ENCODE peak calls at places on chromosomes 3 and 15, in eight cellular contexts. S is A549, U is ovary, G is PC-3, W is body of pancreas, D is MM.1S, X is coronary artery, B is heart left ventricle. E is an unnamed sample.

GRCh38 chr15:99953886-99954285 is 220.6 kb upstream of the LYSMD4 start:
- DNase-seq in S (no peak), U (no peak), G (no peak), W (no peak), D (no peak), X (peak; percentile 40), B (no peak), E (no peak)

GRCh38 chr3:71050521-71051258 is 532.8 kb downstream of the FOXP1 start:
- DNase-seq in S (no peak), U (no peak), G (peak; percentile 50), W (no peak), D (no peak), X (no peak), B (no peak), E (no peak)

GRCh38 chr3:58529516-58530353 is 7.3 kb downstream of the ACOX2 start:
- DNase-seq in S (no peak), U (no peak), G (peak; percentile 38), W (no peak), D (no peak), X (no peak), B (no peak), E (no peak)

GRCh38 chr3:196287066-196287404 is 491 bp downstream of the PCYT1A start:
- DNase-seq in S (peak; percentile 7), U (peak; percentile 51), G (peak; percentile 31), W (peak; percentile 30), D (peak; percentile 34), X (no peak), B (peak; percentile 39), E (no peak)

GRCh38 chr15:83653639-83654378 is at the start of gene ADAMTSL3:
- DNase-seq in S (peak; percentile 43), U (peak; percentile 78), G (peak; percentile 74), W (peak; percentile 88), D (no peak), X (no peak), B (peak; percentile 88), E (no peak)

GRCh38 chr15:85582719-85583089 is 202.3 kb downstream of the AKAP13 start:
- DNase-seq in S (no peak), U (peak; percentile 58), G (no peak), W (peak; percentile 81), D (no peak), X (no peak), B (peak; percentile 80), E (no peak)

GRCh38 chr15:99707481-99708270 is 25.6 kb downstream of the LYSMD4 start:
- DNase-seq in S (no peak), U (no peak), G (peak; percentile 37), W (no peak), D (peak; percentile 77), X (no peak), B (no peak), E (peak; percentile 26)

GRCh38 chr3:110521019-110521418 is 550.6 kb upstream of the NECTIN3 start:
- DNase-seq in S (peak; percentile 1), U (no peak), G (peak; percentile 94), W (no peak), D (no peak), X (no peak), B (no peak), E (peak; percentile 27)

GRCh38 chr3:140501054-140501769 is 176.7 kb upstream of the TRIM42 start:
- DNase-seq in S (no peak), U (no peak), G (no peak), W (peak; percentile 12), D (no peak), X (no peak), B (no peak), E (no peak)

GRCh38 chr3:53715815-53716483 is 130.3 kb downstream of the CHDH start:
- DNase-seq in S (no peak), U (no peak), G (no peak), W (no peak), D (no peak), X (no peak), B (no peak), E (no peak)

GRCh38 chr3:63251499-63251898 is 26.6 kb upstream of the SYNPR start:
- DNase-seq in S (no peak), U (no peak), G (no peak), W (no peak), D (no peak), X (no peak), B (no peak), E (no peak)

GRCh38 chr3:13518516-13519351 is 30.2 kb upstream of the FBLN2 start:
- DNase-seq in S (no peak), U (no peak), G (no peak), W (peak; percentile 36), D (no peak), X (no peak), B (peak; percentile 93), E (no peak)

GRCh38 chr15:34240537-34240936 is 15.7 kb downstream of the EMC4 start:
- DNase-seq in S (no peak), U (no peak), G (no peak), W (no peak), D (no peak), X (no peak), B (no peak), E (no peak)
- H3K27ac ChIP-seq in S (no peak overlapping the region), U (no peak overlapping the region), G (peak overlapping the region; percentile 98), W (no peak overlapping the region), D (no peak overlapping the region), X (no peak overlapping the region), B (no peak overlapping the region), E (peak overlapping the region; percentile 99)

GRCh38 chr15:45253330-45253729 is 1.3 kb downstream of the SLC28A2 start:
- DNase-seq in S (no peak), U (no peak), G (peak; percentile 16), W (no peak), D (no peak), X (no peak), B (no peak), E (no peak)

GRCh38 chr15:45251888-45252287 is at the start of gene SLC28A2:
- DNase-seq in S (no peak), U (no peak), G (no peak), W (no peak), D (no peak), X (no peak), B (no peak), E (no peak)

GRCh38 chr15:45249125-45249780 is 2.8 kb upstream of the SLC28A2 start:
- DNase-seq in S (no peak), U (no peak), G (peak; percentile 18), W (no peak), D (no peak), X (no peak), B (no peak), E (no peak)

DNA sequence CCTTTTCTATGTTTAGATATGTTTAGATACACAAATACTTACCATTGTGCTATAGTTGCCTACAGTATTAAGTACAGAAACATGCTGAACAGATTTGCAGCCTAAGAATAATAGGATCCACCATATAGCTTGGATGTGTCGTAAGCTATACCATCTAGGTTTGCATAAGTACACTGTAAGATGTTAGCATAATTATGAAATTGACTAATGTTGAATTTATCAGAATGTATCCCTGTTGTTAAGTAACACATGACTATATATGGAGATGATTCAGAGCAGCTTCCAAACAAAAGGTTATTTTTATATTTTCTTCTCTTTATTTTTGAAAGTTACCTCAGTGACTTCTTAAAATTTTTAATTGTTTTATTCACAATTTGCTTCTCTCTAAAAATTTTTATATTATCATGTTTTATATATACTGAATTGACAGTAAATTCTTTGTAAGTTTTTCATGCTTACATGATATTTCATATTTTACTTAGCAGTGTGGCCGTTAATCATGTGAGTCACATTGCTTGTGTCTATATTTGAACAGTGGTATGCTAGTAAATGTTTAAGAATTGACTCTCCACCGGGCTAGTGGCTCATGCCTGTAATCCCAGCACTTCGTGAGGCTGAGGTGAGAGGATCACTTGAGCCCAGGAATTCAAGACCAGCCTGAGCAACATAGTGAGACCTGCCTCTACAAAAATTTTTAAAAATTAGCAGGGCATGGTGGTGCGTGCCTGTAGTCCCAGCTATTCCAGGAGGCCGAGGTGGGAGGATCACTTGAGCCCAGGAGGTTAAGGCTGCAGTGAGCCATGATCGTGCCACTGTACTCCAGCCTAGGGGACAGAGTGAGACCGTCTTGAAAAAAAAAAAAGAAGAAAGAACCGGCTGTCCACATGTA is 2.6 kb downstream of the SLC28A2 start:
- DNase-seq in S (no peak), U (no peak), G (peak; percentile 79), W (peak; percentile 14), D (no peak), X (no peak), B (no peak), E (peak; percentile 29)
- H3K27ac ChIP-seq in S (no peak overlapping the region), U (no peak overlapping the region), G (peak overlapping the region; percentile 31), W (no peak overlapping the region), D (no peak overlapping the region), X (no peak overlapping the region), B (no peak overlapping the region), E (peak overlapping the region; percentile 30)

GRCh38 chr15:81781316-81781868 is 264.4 kb downstream of the MEX3B start:
- DNase-seq in S (no peak), U (no peak), G (no peak), W (no peak), D (no peak), X (no peak), B (no peak), E (no peak)

GRCh38 chr15:81783076-81783475 is 262.7 kb downstream of the MEX3B start:
- DNase-seq in S (no peak), U (no peak), G (no peak), W (no peak), D (no peak), X (no peak), B (no peak), E (no peak)

GRCh38 chr15:81777546-81777945 is 268.3 kb downstream of the MEX3B start:
- DNase-seq in S (no peak), U (no peak), G (no peak), W (no peak), D (no peak), X (no peak), B (no peak), E (no peak)

GRCh38 chr15:81776961-81777360 is 268.9 kb downstream of the MEX3B start:
- DNase-seq in S (no peak), U (no peak), G (no peak), W (no peak), D (no peak), X (no peak), B (no peak), E (no peak)

GRCh38 chr15:81779181-81779580 is 266.6 kb downstream of the MEX3B start:
- DNase-seq in S (no peak), U (no peak), G (no peak), W (no peak), D (no peak), X (no peak), B (no peak), E (no peak)
- H3K27ac ChIP-seq in S (no peak overlapping the region), U (no peak overlapping the region), G (no peak overlapping the region), W (no peak overlapping the region), D (no peak overlapping the region), X (no peak overlapping the region), B (no peak overlapping the region), E (no peak overlapping the region)

GRCh38 chr3:14787630-14788029 is 31.1 kb upstream of the FGD5 start:
- DNase-seq in S (no peak), U (peak; percentile 4), G (no peak), W (no peak), D (no peak), X (peak; percentile 62), B (no peak), E (no peak)

GRCh38 chr3:14783480-14784086 is 35.2 kb upstream of the FGD5 start:
- DNase-seq in S (no peak), U (no peak), G (no peak), W (no peak), D (no peak), X (no peak), B (no peak), E (no peak)

GRCh38 chr3:14784087-14784596 is 34.6 kb upstream of the FGD5 start:
- DNase-seq in S (no peak), U (no peak), G (no peak), W (no peak), D (no peak), X (peak; percentile 65), B (no peak), E (no peak)

GRCh38 chr3:14786369-14786768 is 32.4 kb upstream of the FGD5 start:
- DNase-seq in S (no peak), U (no peak), G (no peak), W (no peak), D (no peak), X (no peak), B (no peak), E (no peak)

GRCh38 chr3:14785207-14786155 is 33.3 kb upstream of the FGD5 start:
- DNase-seq in S (no peak), U (no peak), G (no peak), W (no peak), D (no peak), X (peak; percentile 58), B (no peak), E (no peak)
- H3K27ac ChIP-seq in S (no peak overlapping the region), U (no peak overlapping the region), G (no peak overlapping the region), W (no peak overlapping the region), D (no peak overlapping the region), X (no peak overlapping the region), B (no peak overlapping the region), E (no peak overlapping the region)